ENCODE peak calls at places on chromosome 3, in four cellular contexts. P, L, R and J are unnamed samples. For H3K4me1, the result is how much of the 10 kb centered on the place peaks cover.

GRCh38 chr3:177051419-177051818 is 145.9 kb downstream of the TBL1XR1 start:
- DNase-seq in L (no peak), R (no peak), P (no peak), J (no peak)

GRCh38 chr3:43549626-43550025 is 72.2 kb downstream of the ANO10 start:
- DNase-seq in L (no peak), P (no peak), R (no peak), J (no peak)

GRCh38 chr3:42686832-42687650 is 1.7 kb downstream of the KLHL40 start:
- DNase-seq in P (no peak), L (no peak), R (no peak), J (peak)

GRCh38 chr3:186825294-186825821 is 17.2 kb upstream of the ADIPOQ start:
- DNase-seq in P (no peak), R (peak), L (no peak), J (no peak)

GRCh38 chr3:12436514-12437222 is 47.6 kb upstream of the TSEN2 start:
- DNase-seq in L (no peak), P (no peak), R (no peak), J (no peak)

GRCh38 chr3:115648559-115648958 is 25.2 kb downstream of the GAP43 start:
- DNase-seq in R (no peak), L (no peak), P (no peak), J (no peak)

GRCh38 chr3:154889227-154889634 is 190.9 kb upstream of the MME start:
- DNase-seq in L (no peak), P (no peak), R (no peak), J (no peak)

GRCh38 chr3:125406070-125406469 is 30.9 kb upstream of the ZNF148 start:
- DNase-seq in L (no peak), P (no peak), R (no peak), J (no peak)

GRCh38 chr3:181418249-181418648 is 293.5 kb upstream of the SOX2 start:
- DNase-seq in R (no peak), P (no peak), L (no peak), J (no peak)

GRCh38 chr3:57163751-57164150 is 1.4 kb downstream of the IL17RD start:
- DNase-seq in L (no peak), P (no peak), R (no peak), J (no peak)

GRCh38 chr3:79392479-79392878 is 375.3 kb downstream of the ROBO1 start:
- DNase-seq in P (no peak), R (no peak), L (no peak), J (no peak)

GRCh38 chr3:72465853-72466252 is 382.4 kb downstream of the SHQ1 start:
- DNase-seq in R (no peak), P (no peak), L (no peak), J (no peak)

GRCh38 chr3:90016492-90017065 is 909.2 kb downstream of the EPHA3 start:
- DNase-seq in P (no peak), R (no peak), L (no peak), J (no peak)

GRCh38 chr3:132723024-132723462 is 834 bp upstream of the NPHP3 start:
- DNase-seq in R (no peak), P (no peak), L (no peak), J (no peak)

GRCh38 chr3:117059054-117059989 is 349.7 kb downstream of the TUSC7 start:
- DNase-seq in P (no peak), R (no peak), L (no peak), J (peak)

GRCh38 chr3:115217678-115218451 is 70.8 kb upstream of the ZBTB20 start:
- DNase-seq in R (no peak), L (peak), P (peak), J (peak)

GRCh38 chr3:180401226-180401625 is 200.7 kb upstream of the TTC14 start:
- DNase-seq in L (no peak), P (no peak), R (no peak), J (no peak)

GRCh38 chr3:64023861-64024223 is 548 bp upstream of the PSMD6 start:
- DNase-seq in R (no peak), L (no peak), P (no peak), J (no peak)

GRCh38 chr3:46186856-46187700 is 21.0 kb downstream of the CCR1 start:
- DNase-seq in P (no peak), L (no peak), R (no peak), J (no peak)

GRCh38 chr3:118098818-118099217 is 935.8 kb downstream of the IGSF11 start:
- DNase-seq in P (no peak), R (no peak), L (peak), J (no peak)

GRCh38 chr3:143970773-143971366 is 753 bp upstream of the DIPK2A start:
- DNase-seq in P (peak), R (peak), L (peak), J (peak)

GRCh38 chr3:48399387-48400172 is 27.6 kb downstream of the FBXW12 start:
- DNase-seq in P (no peak), R (peak), L (no peak), J (no peak)

GRCh38 chr3:89300519-89300918 is 193.1 kb downstream of the EPHA3 start:
- DNase-seq in R (no peak), P (no peak), L (no peak), J (no peak)

GRCh38 chr3:102536479-102536878 is 101.7 kb downstream of the ZPLD1 start:
- DNase-seq in P (no peak), R (no peak), L (no peak), J (no peak)

GRCh38 chr3:129703913-129704312 is 97.4 kb upstream of the PLXND1 start:
- DNase-seq in P (no peak), L (no peak), R (no peak), J (no peak)

GRCh38 chr3:46477756-46478155 is 13.1 kb upstream of the LTF start:
- DNase-seq in L (no peak), R (no peak), P (no peak), J (no peak)

GRCh38 chr3:12307136-12307535 is 18.3 kb downstream of the PPARG start:
- DNase-seq in R (no peak), L (no peak), P (no peak), J (no peak)

GRCh38 chr3:172135766-172136729 is 96.7 kb downstream of the FNDC3B start:
- DNase-seq in L (no peak), R (no peak), P (no peak), J (no peak)

GRCh38 chr3:43001094-43001553 is 22.0 kb downstream of the GASK1A start:
- DNase-seq in R (peak), L (peak), P (peak), J (no peak)

GRCh38 chr3:18012933-18013332 is 270.5 kb upstream of the TBC1D5 start:
- DNase-seq in P (no peak), L (no peak), R (no peak), J (no peak)

GRCh38 chr3:170419301-170420087 is 826 bp downstream of the CLDN11 start:
- DNase-seq in R (peak), P (no peak), L (peak), J (no peak)

GRCh38 chr3:170482199-170482598 is 63.5 kb downstream of the CLDN11 start:
- DNase-seq in R (no peak), L (no peak), P (no peak), J (no peak)

GRCh38 chr3:37855363-37855970 is 6.2 kb upstream of the CTDSPL start:
- DNase-seq in P (peak), R (peak), L (peak), J (peak)

GRCh38 chr3:129837057-129837631 is 56.4 kb downstream of the TMCC1 start:
- DNase-seq in R (no peak), P (no peak), L (no peak), J (no peak)

GRCh38 chr3:129664040-129664646 is 57.7 kb upstream of the PLXND1 start:
- DNase-seq in R (no peak), P (no peak), L (no peak), J (no peak)

GRCh38 chr3:134609821-134610454 is 40.9 kb downstream of the KY start:
- DNase-seq in R (no peak), L (no peak), P (no peak), J (no peak)

DNA sequence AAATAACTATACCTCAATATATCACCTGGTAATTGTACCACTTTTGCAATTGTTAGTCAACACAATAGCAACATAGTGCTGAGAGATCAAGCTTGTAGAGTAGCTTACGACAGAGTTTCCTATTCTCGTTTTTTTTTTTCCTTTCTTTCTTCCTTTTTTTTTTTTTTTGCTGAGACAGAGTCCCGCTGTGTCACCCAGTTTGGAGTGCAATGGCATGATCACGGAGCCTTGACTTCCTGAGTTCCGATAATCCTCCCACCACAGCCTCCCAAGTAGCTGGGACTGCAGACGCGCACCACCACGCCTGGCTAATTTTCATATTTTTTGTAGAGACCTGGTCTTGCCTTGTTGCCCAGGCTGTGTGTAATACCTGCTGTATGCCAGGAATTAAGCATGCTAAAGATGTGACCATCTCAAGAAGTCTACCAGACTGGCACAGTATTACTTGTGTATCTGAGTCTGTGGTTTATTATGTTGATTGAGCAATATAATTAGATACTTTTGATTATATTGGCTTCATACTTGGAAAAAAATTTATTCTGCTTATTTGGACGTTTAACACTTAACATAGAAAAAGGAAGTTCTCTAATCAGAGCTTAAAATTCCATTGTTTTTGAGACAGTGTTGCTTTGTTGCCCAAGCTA is 3.0 kb downstream of the SELENOT start:
- DNase-seq in L (no peak), P (no peak), R (no peak), J (no peak)
- H3K4me1 ChIP-seq in L (half or more), P (under half), R (half or more), J (under half)

GRCh38 chr3:127590282-127590592 is 296 bp downstream of the TPRA1 start:
- DNase-seq in R (no peak), L (peak), P (no peak), J (no peak)
- TF ChIP-seq CTCF in R (no peak), L (no peak), P (peak), J (no peak)

DNA sequence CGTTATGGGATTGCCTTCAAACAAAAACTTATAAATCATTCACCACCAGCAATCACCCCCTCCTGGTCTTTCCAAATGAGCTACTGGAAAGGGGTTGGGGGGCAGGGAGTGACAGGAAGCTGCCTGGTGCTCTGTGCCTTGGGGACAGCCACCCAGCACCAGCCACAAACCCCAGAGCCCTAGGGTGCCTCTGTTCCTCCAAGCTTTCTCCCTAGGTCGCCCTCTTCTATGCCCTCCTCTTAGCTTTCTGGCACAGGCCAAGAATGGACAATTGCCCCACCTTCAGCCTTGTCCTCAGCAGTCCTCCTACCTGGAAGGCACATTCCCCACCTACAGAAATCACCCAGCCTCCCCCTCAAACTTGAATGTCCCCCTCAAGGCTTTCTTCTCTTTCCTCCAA is 3.3 kb downstream of the OXTR start:
- DNase-seq in L (no peak), R (no peak), P (no peak), J (no peak)
- H3K4me3 ChIP-seq in L (no peak), R (no peak), P (no peak), J (no peak)

GRCh38 chr3:15451468-15452113 is 24.2 kb downstream of the EAF1 start:
- DNase-seq in L (no peak), R (no peak), P (no peak), J (no peak)
- H3K4me1 ChIP-seq in L (under half), R (under half), P (under half), J (under half)

GRCh38 chr3:149902498-149903139 is 68.1 kb downstream of the PFN2 start:
- DNase-seq in P (no peak), L (no peak), R (no peak), J (no peak)
- TF ChIP-seq CTCF in P (no peak), L (peak), R (peak), J (no peak)

DNA sequence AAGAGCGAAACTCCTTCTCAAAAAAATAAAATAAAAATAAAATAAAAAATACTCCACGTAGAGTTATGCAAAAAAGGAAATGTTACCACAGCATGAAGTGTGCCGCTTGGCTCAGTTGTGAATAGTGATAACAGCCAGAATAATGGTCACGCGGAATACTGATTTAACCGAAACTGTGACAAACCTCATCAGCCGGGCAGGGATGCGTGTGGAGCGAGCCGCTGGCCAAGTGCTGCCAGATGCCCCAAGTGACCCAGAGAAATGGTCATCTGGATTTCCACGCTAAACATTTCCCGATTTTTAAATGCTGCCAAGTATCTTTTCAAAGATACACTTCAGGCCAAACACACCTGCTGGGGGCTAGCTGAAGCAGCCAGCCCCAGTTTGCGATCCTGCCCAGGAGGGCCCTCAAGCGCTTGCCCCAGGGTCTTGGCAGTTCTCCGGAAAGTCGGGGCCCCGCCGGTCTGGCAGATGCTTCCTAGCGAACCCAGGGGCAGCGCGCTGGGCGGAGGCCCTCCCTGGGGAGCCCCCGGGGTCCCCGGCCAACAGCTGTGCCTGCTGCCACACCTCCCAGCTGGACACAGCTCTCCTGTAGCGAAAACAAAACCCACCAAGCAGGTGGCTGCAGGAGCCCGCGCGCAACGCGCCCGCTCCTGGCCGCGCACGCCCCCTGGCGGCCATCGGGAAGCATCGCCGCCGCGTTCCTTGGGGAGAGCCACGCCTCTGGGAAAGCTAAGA is 35.1 kb downstream of the CMTM6 start:
- DNase-seq in L (peak), P (peak), R (peak), J (peak)
- H3K4me3 ChIP-seq in L (peak), P (peak), R (peak), J (no peak)

GRCh38 chr3:30034246-30034991 is 572.0 kb upstream of the TGFBR2 start:
- DNase-seq in P (no peak), L (no peak), R (no peak), J (no peak)
- H3K4me1 ChIP-seq in P (under half), L (under half), R (under half), J (under half)

GRCh38 chr3:127822836-127823589 is 698 bp upstream of the MGLL start:
- DNase-seq in P (peak), L (peak), R (peak), J (peak)

GRCh38 chr3:127820871-127821853 is 1.2 kb downstream of the MGLL start:
- DNase-seq in P (no peak), R (peak), L (no peak), J (no peak)

GRCh38 chr3:127820221-127820870 is 2.0 kb downstream of the MGLL start:
- DNase-seq in P (no peak), L (no peak), R (peak), J (no peak)

GRCh38 chr3:127823590-127823857 is 1.2 kb upstream of the MGLL start:
- DNase-seq in P (no peak), L (no peak), R (no peak), J (no peak)

DNA sequence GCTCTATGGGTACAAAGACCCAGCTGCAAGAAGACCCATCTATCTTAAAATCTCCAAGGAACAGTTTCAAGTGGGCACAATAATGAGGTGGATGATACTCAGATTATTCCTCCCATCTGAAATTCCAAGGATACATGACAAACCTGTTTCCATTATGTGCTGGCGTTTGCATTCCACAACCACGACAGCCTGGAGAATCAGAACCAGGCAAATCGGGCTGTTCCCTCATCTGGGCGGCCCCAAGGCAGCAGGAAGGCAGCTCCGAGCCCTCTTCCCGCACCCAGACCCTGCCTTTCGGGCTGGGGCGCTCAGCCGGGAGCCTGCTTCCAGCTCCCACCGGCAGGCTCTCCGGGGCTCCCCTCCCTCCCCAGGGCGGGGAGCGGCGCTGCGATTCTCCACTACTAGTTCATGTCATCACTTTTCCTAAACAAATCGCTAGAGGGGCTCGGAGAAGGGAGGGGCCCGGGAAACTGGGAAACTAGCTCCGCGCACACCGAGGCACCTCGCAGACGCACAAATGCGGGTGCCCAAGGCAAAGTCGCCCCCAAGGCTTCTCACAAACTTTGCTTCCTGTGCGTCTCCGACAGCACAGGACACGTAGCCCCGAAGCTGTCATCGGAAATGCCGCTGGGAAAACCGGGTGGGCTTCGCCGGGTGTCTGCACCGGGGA is at the start of gene MGLL:
- DNase-seq in P (peak), R (peak), L (peak), J (peak)
- TF ChIP-seq CTCF in P (no peak), R (no peak), L (no peak), J (no peak)

GRCh38 chr3:23079976-23080375 is 123.2 kb upstream of the UBE2E2 start:
- DNase-seq in L (no peak), P (no peak), R (no peak), J (peak)
- H3K4me3 ChIP-seq in L (no peak), P (no peak), R (peak), J (peak)

GRCh38 chr3:159866201-159866746 is 122.4 kb upstream of the IL12A start:
- DNase-seq in L (no peak), R (no peak), P (no peak), J (no peak)
- H3K4me1 ChIP-seq in L (under half), R (half or more), P (under half), J (under half)